ENCODE peak calls at places on chromosomes 7 and 10, in seven cellular contexts. K, P, Y, M, B, Q and W are unnamed samples. For H3K36me3, the result is how much of the 10 kb centered on the place peaks cover.

GRCh38 chr10:72081772-72082590 is 6.4 kb downstream of the SPOCK2 start:
- DNase-seq in Q (no peak), M (no peak), B (no peak), P (no peak), K (no peak), Y (no peak), W (no peak)

GRCh38 chr7:151680810-151681209 is 161.1 kb upstream of the RHEB start:
- DNase-seq in K (no peak), Y (no peak), Q (no peak), P (peak), M (no peak), B (no peak), W (no peak)

GRCh38 chr7:35430547-35431153 is 176.8 kb upstream of the TBX20 start:
- DNase-seq in Y (no peak), K (no peak), M (no peak), P (no peak), Q (no peak), B (no peak), W (peak)

GRCh38 chr7:18020138-18020715 is 7.4 kb downstream of the PRPS1L1 start:
- DNase-seq in P (no peak), B (no peak), Q (no peak), K (no peak), M (no peak), Y (no peak), W (no peak)

GRCh38 chr7:54769203-54769602 is 10.2 kb upstream of the SEC61G start:
- DNase-seq in Y (no peak), B (no peak), K (no peak), Q (no peak), P (no peak), M (no peak), W (no peak)

GRCh38 chr7:95104739-95105138 is 197.3 kb downstream of the PPP1R9A start:
- DNase-seq in Y (no peak), M (no peak), K (no peak), B (no peak), Q (peak), P (no peak), W (no peak)

GRCh38 chr7:21986101-21986500 is 40.4 kb upstream of the CDCA7L start:
- DNase-seq in Q (no peak), Y (no peak), M (no peak), P (no peak), B (no peak), K (no peak), W (no peak)

GRCh38 chr7:12256025-12256570 is 45.0 kb downstream of the TMEM106B start:
- DNase-seq in P (no peak), Q (no peak), K (no peak), B (no peak), Y (no peak), M (no peak), W (no peak)

GRCh38 chr10:62594093-62594520 is 210.4 kb upstream of the ADO start:
- DNase-seq in Q (peak), Y (peak), K (peak), P (peak), B (peak), M (peak), W (peak)

GRCh38 chr7:69395072-69395714 is 203.1 kb upstream of the AUTS2 start:
- DNase-seq in Y (no peak), P (peak), K (no peak), M (no peak), B (no peak), Q (no peak), W (no peak)

GRCh38 chr7:108375668-108376067 is 80.6 kb downstream of the NRCAM start:
- DNase-seq in M (no peak), Y (no peak), P (no peak), B (no peak), Q (no peak), K (no peak), W (no peak)
- H3K36me3 ChIP-seq in M (under half), Y (under half), P (under half), B (under half), Q (under half), K (under half), W (under half)

GRCh38 chr10:26801274-26801673 is 59.5 kb downstream of the ABI1 start:
- DNase-seq in K (no peak), P (no peak), Y (no peak), Q (no peak), M (no peak), B (no peak), W (no peak)

GRCh38 chr10:26799342-26799741 is 61.4 kb downstream of the ABI1 start:
- DNase-seq in P (no peak), B (no peak), K (no peak), Q (no peak), M (no peak), Y (no peak), W (no peak)

GRCh38 chr10:26801831-26802230 is 58.9 kb downstream of the ABI1 start:
- DNase-seq in M (no peak), K (no peak), Y (no peak), P (no peak), Q (no peak), B (no peak), W (no peak)

GRCh38 chr10:26802527-26802926 is 58.2 kb downstream of the ABI1 start:
- DNase-seq in Q (no peak), M (no peak), B (no peak), P (no peak), K (no peak), Y (no peak), W (no peak)

GRCh38 chr10:26800468-26800867 is 60.3 kb downstream of the ABI1 start:
- DNase-seq in M (no peak), Y (no peak), B (no peak), P (no peak), Q (no peak), K (no peak), W (no peak)
- H3K27ac ChIP-seq in M (peak), Y (no peak), B (no peak), P (no peak), Q (no peak), K (no peak), W (no peak)

DNA sequence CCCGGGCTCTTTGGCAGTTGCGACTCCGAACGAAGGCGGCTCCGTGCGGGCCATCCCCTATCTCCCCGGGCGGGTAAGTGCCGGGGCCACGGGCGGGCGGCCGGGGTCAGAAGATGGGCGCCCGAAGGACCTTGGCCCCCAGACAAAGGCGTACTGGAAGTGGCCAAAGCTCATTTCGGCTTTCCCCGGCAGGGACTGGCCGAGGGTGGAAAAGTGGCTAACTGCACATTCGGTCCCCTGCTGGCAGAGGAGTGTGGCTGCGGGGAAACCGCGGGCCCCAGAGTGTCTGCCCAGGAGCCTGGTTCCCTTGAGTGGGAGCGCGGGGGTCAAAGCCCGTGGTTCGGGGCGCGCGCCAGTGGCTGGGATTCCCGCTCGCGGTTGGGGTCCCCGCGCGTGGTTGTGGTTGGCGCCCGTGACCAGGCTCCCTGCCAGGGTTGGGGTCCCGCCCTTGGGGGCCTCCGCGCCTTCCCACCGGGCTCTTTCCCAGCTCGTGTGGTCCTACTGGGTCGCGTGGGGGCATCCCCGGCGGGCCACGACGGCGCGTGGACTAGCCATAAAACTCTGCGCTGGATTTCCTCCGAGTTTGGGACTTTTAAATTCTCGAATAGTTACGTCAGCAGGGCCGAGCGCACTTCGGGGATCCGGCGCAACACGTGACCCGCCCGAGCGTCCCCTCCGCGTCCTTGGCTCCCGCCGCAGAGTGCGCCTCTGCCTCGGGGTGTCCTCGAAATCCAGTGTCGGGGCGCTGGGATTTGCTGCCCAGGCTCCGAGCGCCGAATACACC is 124.4 kb downstream of the TACC2 start:
- DNase-seq in B (no peak), Y (no peak), K (peak), P (peak), M (peak), Q (peak), W (no peak)
- H3K4me3 ChIP-seq in B (no peak), Y (peak), K (peak), P (peak), M (peak), Q (peak), W (peak)

DNA sequence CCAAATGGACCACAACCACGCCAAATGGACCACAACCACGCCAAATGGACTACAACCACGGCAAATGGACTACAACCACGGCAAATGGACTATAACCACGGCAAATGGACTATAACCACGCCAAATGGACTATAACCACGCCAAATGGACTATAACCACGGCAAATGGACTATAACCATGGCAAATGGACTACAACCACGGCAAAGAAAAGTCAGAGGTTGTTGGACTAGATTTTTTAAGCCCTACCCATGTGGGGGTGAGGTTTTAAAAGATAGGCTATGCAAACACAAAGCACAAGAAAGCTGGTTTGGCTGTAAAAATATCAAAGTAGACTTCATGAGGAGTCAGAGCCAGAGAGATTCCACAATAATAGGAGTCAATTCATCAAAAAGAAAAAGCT is 55.8 kb downstream of the NCAPG2 start:
- DNase-seq in P (no peak), B (no peak), K (no peak), Q (no peak), M (no peak), Y (no peak), W (no peak)
- H3K36me3 ChIP-seq in P (under half), B (under half), K (under half), Q (under half), M (under half), Y (half or more), W (under half)

DNA sequence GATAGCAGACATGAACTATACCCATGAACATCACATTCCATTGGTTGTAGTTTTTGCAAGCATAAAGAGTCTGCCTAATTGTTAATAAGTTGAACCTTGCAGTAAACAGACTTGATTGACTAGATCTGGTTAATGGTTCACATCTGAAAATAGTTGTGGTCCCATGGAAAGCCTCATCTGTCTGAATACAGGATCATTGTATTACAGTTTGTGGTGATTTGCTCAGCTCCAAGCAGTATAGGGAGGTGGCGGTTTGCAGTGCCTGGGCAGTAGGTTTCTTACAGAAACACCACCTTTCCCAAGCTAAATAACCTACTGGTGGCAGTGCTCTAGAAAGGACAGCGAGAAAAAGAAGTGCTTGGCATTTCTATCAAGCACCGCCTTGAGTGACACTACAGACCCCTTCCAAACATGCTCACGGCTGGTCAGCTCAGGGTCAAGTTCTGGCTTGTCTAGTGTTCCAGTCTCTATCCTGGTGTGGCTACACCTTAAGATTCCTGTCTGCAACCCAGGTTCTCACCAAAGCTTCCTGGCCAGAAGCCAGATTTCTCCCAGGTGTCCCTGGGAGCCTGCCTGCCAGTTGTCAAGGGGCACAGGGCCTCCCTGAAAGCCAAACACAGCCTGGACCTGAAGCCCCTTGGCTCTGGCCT is 119.9 kb downstream of the FANK1 start:
- DNase-seq in B (no peak), M (no peak), Q (no peak), P (no peak), K (no peak), Y (no peak), W (no peak)
- H3K27ac ChIP-seq in B (no peak), M (no peak), Q (no peak), P (no peak), K (no peak), Y (peak), W (no peak)

GRCh38 chr10:78832281-78832680 is 236.5 kb upstream of the ZMIZ1 start:
- DNase-seq in Y (no peak), K (no peak), Q (no peak), M (no peak), B (no peak), P (no peak), W (no peak)
- H3K4me3 ChIP-seq in Y (no peak), K (no peak), Q (no peak), M (no peak), B (no peak), P (no peak), W (no peak)

GRCh38 chr7:32871624-32872371 is 19.8 kb downstream of the KBTBD2 start:
- DNase-seq in Q (no peak), Y (no peak), B (no peak), M (no peak), K (peak), P (no peak), W (no peak)

GRCh38 chr7:32869716-32870115 is 21.8 kb downstream of the KBTBD2 start:
- DNase-seq in P (no peak), K (no peak), Q (no peak), Y (no peak), B (no peak), M (no peak), W (no peak)

GRCh38 chr7:32868116-32868515 is 23.4 kb downstream of the KBTBD2 start:
- DNase-seq in B (no peak), P (no peak), Q (no peak), M (no peak), Y (no peak), K (peak), W (no peak)

GRCh38 chr7:32865448-32865847 is 26.1 kb downstream of the KBTBD2 start:
- DNase-seq in Q (no peak), B (no peak), K (no peak), P (no peak), Y (no peak), M (no peak), W (no peak)

DNA sequence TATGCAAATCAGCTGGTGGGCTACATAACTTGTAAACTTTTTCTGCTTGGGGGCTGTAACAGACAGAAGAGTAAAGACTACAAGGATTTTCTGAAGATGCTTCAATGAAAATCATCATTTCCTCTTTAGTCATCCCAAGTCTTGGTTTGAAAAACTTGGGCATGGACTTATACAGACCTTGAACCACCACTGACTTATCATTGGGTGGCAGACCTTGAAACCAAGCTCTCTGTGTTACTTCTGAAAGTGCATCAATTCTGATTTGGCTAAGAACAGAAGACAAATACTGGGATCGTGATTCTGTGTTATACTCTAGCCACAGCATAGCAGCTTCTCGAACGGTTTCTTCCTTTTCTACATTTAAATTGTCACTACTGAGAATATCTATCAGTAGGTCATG is 21.3 kb downstream of the KBTBD2 start:
- DNase-seq in M (no peak), B (no peak), Y (no peak), Q (no peak), P (no peak), K (no peak), W (no peak)
- H3K36me3 ChIP-seq in M (under half), B (under half), Y (under half), Q (under half), P (half or more), K (half or more), W (under half)

GRCh38 chr7:28172976-28173375 is 7.6 kb downstream of the JAZF1 start:
- DNase-seq in P (no peak), Q (no peak), K (no peak), Y (no peak), B (no peak), M (no peak), W (no peak)
- H3K27ac ChIP-seq in P (no peak), Q (no peak), K (peak), Y (no peak), B (no peak), M (no peak), W (no peak)

GRCh38 chr7:127655720-127656119 is 3.7 kb downstream of the SND1 start:
- DNase-seq in K (no peak), P (no peak), Q (no peak), M (no peak), Y (no peak), B (no peak), W (no peak)

GRCh38 chr7:127657500-127657899 is 5.5 kb downstream of the SND1 start:
- DNase-seq in Q (no peak), K (no peak), Y (no peak), P (no peak), B (no peak), M (no peak), W (no peak)

GRCh38 chr7:127652333-127653248 is 597 bp downstream of the SND1 start:
- DNase-seq in P (no peak), B (no peak), M (no peak), K (no peak), Q (no peak), Y (no peak), W (no peak)

GRCh38 chr7:127653396-127653795 is 1.4 kb downstream of the SND1 start:
- DNase-seq in K (no peak), B (no peak), M (no peak), Y (no peak), Q (no peak), P (no peak), W (no peak)

DNA sequence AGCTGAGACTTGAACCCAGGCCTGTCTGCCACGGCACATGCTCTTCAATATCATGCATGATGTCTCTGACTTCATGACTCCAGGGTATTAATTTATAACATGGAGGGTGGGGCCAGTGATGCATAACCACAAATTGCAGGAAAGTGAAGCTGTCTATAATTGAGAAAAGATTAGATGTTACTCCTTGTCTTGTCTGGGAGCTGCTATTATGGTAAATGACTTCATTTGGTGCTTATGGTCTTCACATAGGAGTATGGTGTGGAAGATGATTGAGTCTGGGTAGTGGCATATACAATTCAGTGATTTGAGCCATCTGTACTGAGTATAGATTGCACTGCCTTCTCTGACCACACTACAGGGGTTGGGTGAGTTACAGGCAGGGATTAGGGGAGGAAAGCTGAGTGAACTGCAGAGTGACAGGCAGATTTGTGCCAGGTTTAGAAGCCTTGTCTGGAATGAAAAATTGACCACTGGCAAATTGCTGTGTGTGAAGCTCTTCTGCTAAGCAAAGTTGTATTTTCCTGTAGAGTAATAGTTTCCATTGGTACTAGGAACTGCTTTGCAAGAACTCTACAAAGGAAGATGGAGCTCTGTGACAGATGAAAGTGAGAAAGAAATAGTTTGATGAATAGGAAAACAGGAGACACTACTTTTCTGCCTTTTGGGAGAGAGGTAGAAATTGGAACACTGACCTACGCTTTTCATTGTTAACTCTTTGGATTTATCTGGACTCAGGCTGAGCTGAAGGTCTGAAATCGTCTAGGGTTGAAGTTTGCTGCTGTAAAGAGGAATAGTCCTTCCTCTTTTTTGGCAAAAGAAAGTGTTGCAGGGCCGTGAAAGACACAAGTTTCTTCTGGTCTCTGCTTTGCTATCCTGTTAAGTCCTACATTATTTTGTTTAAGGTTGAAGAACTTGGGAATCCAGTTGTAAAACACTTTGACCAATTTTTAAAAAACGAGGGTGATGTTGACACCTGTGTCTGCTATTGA is 2.7 kb downstream of the SND1 start:
- DNase-seq in M (no peak), Y (no peak), P (no peak), K (no peak), Q (no peak), B (no peak), W (no peak)
- H3K4me3 ChIP-seq in M (peak), Y (no peak), P (no peak), K (no peak), Q (no peak), B (no peak), W (no peak)

GRCh38 chr7:32872421-32872820 is 19.1 kb downstream of the KBTBD2 start:
- DNase-seq in B (no peak), K (no peak), Y (no peak), M (no peak), Q (no peak), P (no peak), W (no peak)
- H3K36me3 ChIP-seq in B (under half), K (half or more), Y (under half), M (under half), Q (under half), P (half or more), W (under half)